ENCODE peak calls at places on chromosomes 2 and 18, in six cellular contexts. C is astrocyte of the cerebellum, H is lower lobe of right lung, X is left ventricle myocardium inferior, N is epithelial cell of esophagus, G is BJ. A is an unnamed sample.

GRCh38 chr18:55763298-55763697 is 175.3 kb upstream of the TCF4 start:
- DNase-seq in C (no peak), H (no peak), X (no peak), N (peak), G (no peak), A (no peak)

GRCh38 chr2:127047054-127047453 is 59.9 kb downstream of the BIN1 start:
- DNase-seq in C (no peak), H (peak), X (no peak), N (no peak), G (no peak), A (no peak)

GRCh38 chr18:28045176-28045810 is 131.6 kb downstream of the CDH2 start:
- DNase-seq in C (no peak), H (no peak), X (no peak), N (peak), G (no peak), A (no peak)

GRCh38 chr18:63905361-63905760 is 2.4 kb upstream of the SERPINB10 start:
- DNase-seq in C (no peak), H (no peak), X (no peak), N (peak), G (no peak), A (no peak)

GRCh38 chr2:124025349-124025720 is 248 bp downstream of the CNTNAP5 start:
- DNase-seq in C (no peak), H (no peak), X (no peak), N (no peak), G (no peak), A (no peak)

GRCh38 chr18:80238651-80239260 is 8.6 kb downstream of the PARD6G start:
- DNase-seq in C (no peak), H (no peak), X (no peak), N (no peak), G (no peak), A (no peak)

GRCh38 chr2:164737612-164738081 is 104.0 kb downstream of the COBLL1 start:
- DNase-seq in C (peak), H (peak), X (no peak), N (peak), G (no peak), A (peak)

GRCh38 chr2:72859831-72860262 is 27.4 kb upstream of the SPR start:
- DNase-seq in C (peak), H (no peak), X (no peak), N (peak), G (no peak), A (peak)

GRCh38 chr2:180707867-180708205 is 272.6 kb upstream of the UBE2E3 start:
- DNase-seq in C (peak), H (no peak), X (no peak), N (peak), G (peak), A (no peak)

GRCh38 chr18:60020107-60020925 is 120.5 kb downstream of the PMAIP1 start:
- DNase-seq in C (no peak), H (no peak), X (no peak), N (no peak), G (peak), A (no peak)

GRCh38 chr2:218882866-218883366 is 2.3 kb downstream of the WNT10A start:
- DNase-seq in C (no peak), H (no peak), X (no peak), N (peak), G (no peak), A (no peak)
- H3K4me3 ChIP-seq in C (no peak), H (no peak), X (peak), N (no peak), G (no peak), A (peak)

DNA sequence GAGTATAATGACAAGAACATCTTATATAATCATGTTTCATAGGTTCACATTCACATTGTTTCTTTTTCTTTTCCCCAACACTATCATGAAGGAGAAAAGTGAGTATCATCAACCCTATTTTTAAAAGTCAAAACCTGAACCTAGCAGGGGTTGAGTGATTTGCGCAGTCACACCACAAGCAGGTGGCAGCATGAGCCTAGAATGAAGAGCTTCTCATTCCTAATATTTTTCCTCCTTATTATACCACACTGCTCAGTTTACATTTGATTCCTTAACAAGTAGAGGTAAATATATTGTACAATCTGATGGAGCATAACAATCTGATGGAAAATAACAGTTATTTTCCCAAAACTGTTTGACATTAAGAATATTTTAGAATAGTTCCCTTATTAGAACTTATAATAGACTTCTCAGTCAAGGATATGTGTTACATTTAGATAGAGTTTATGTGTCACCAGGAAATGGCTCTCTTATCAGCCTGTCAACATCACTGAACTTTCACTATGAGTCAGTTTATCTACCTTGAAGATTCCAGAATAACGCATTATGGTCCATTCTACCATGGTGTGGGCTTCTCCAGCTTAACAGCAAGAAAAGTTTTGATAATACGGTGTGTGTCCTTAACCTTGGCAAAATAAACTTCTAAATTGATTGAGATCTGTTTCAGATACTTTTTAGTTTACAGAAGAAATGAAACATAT is 119.5 kb downstream of the NEB start:
- DNase-seq in C (no peak), H (no peak), X (no peak), N (no peak), G (no peak), A (no peak)
- H3K4me3 ChIP-seq in C (no peak), H (no peak), X (no peak), N (no peak), G (no peak), A (no peak)

DNA sequence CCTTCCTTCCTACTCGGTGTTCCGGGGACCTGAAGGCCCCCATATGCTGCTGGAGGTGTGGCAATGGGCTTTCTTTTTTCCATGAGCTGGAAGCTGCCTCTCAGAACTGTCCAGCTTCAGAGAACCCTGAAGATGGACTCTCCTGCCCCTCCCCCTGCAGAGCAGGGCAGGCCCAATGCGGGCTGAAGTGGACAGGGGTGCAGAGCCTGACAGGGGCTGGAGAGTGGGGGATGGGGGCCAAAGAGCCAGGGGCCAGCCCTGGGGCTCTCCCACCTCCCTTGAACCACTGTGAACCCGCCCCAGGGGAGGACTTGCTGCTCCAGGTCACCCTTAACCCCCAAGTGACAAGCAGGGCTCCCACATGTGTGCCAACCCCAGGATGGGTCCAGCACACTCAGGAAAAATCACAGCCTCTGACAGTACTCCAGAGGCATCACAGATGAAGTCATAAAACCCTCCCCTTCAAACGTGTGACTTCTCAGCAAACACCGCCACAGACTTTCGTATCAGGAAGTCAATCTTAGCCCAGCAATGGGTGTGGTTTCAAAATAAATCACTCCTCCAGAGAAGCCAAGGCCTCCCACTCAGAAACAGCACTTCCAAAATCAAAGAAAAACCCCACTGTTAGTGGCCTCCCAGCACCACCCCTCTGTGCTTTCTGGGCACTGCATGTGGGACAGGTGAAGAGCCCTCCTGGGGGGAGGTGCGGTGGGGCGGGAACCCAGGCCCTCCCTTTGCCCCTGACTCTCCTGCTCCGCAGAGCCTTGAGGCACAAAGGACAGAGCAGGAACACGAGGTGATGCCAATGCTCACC is 135.8 kb downstream of the HDAC4 start:
- DNase-seq in C (no peak), H (no peak), X (no peak), N (peak), G (no peak), A (peak)
- H3K4me3 ChIP-seq in C (no peak), H (peak), X (peak), N (no peak), G (no peak), A (no peak)

GRCh38 chr2:105321875-105322646 is 7.5 kb downstream of the TGFBRAP1 start:
- DNase-seq in C (no peak), H (no peak), X (no peak), N (peak), G (no peak), A (no peak)

GRCh38 chr2:105327690-105328089 is 1.8 kb downstream of the TGFBRAP1 start:
- DNase-seq in C (no peak), H (no peak), X (no peak), N (no peak), G (no peak), A (no peak)

GRCh38 chr2:105323117-105323516 is 6.4 kb downstream of the TGFBRAP1 start:
- DNase-seq in C (no peak), H (no peak), X (no peak), N (no peak), G (no peak), A (no peak)

GRCh38 chr2:105325389-105325963 is 4.1 kb downstream of the TGFBRAP1 start:
- DNase-seq in C (no peak), H (no peak), X (no peak), N (no peak), G (peak), A (no peak)

DNA sequence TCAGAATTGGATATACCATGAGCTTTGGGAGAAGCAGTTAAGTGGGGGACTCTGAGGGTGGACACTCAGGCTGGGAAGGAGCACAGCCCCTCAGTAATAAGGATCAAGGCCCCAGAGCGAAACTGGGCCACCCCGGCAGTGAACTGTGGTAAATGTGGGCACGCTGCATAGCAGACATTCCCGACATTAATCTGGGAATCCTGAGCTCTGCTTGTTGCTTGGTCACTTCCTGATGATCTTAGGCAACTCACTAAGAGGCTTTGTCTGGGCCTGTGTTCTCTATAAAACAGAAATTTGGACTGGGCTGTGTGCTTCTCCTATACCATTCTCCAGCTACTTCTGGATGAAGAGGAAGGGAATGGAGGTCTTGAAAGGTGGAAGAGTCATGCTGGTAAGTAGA is 4.8 kb downstream of the TGFBRAP1 start:
- DNase-seq in C (peak), H (no peak), X (no peak), N (peak), G (peak), A (no peak)
- H3K4me3 ChIP-seq in C (no peak), H (no peak), X (no peak), N (no peak), G (no peak), A (no peak)

DNA sequence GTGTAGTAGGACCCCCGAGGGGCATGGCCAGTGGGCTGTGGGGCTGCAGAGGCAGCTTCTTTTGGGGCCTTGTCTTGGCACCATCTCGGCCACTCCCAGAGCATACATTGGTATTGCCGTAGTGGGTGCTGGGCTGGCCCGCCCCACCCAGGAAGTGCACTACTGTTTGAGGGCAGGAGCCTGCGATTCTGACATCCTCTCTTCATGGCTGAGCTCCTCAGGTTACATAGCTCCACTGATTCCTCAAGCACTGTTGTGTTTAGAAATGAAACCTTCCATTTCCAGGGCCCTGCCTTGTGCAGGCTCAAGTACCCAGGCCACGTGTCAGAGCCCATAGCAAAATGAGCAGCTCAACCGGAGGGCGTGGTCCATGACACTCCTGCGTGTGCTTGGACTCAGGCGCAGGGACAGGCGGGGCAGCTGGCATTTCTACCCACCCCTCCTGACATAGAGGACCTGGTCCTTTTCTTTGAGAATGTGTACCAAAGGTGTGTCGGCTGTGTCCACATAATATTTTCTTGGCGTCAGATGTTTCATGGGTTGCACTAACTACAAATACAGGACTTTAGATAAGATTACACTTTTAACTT is 67.9 kb downstream of the DGKD start:
- DNase-seq in C (no peak), H (peak), X (no peak), N (peak), G (no peak), A (peak)
- H3K4me3 ChIP-seq in C (no peak), H (no peak), X (no peak), N (no peak), G (no peak), A (peak)

GRCh38 chr18:48546411-48546810 is 7.6 kb downstream of the CTIF start:
- DNase-seq in C (no peak), H (no peak), X (no peak), N (peak), G (no peak), A (no peak)

GRCh38 chr18:48547456-48548403 is 8.9 kb downstream of the CTIF start:
- DNase-seq in C (no peak), H (no peak), X (peak), N (peak), G (peak), A (no peak)

GRCh38 chr18:48544661-48545415 is 6.0 kb downstream of the CTIF start:
- DNase-seq in C (no peak), H (no peak), X (no peak), N (no peak), G (no peak), A (no peak)

GRCh38 chr18:48544116-48544515 is 5.3 kb downstream of the CTIF start:
- DNase-seq in C (no peak), H (no peak), X (no peak), N (no peak), G (no peak), A (no peak)

GRCh38 chr18:48545690-48546365 is 7.0 kb downstream of the CTIF start:
- DNase-seq in C (no peak), H (peak), X (peak), N (peak), G (no peak), A (no peak)
- H3K4me3 ChIP-seq in C (no peak), H (no peak), X (no peak), N (no peak), G (no peak), A (no peak)

DNA sequence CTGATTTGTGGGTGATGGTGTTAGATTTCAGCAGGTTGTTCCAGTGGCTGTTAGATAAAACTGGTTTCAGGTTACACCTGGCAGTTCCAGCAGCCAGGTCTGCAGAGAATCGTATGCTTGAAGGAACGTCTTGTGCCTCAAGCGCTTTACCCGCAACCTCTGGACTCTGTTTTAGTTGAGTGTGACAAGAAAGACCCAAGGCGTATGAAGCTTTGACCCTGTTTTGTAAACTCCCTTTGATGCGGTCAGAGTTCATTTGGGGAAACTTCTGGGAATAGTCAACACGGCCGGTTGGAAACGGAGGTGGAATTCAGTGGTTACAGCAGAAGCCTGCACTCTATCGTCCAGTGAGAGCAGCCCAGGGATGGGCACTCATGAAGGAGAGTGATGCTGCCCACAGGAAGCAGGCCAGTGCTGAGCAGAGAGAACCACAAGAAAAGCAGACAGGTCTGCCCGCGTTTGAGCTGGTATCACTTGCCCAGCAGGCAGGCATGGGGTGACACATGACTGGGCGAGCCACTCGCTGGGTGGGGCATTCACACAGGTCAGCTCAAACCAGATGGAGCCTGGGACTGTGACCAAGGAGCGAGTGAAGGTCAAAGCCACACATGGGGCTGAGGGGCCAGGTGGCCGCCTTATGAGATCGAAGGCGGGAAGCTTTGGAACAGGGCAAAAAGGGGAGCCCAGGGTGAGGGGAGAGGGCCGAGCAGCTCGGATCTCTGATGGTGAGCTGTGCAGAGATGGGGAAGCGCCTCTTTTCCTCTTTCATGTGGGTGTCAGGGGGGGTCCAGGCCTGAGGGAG is 99.6 kb upstream of the MBOAT2 start:
- DNase-seq in C (no peak), H (no peak), X (no peak), N (peak), G (no peak), A (no peak)
- H3K4me3 ChIP-seq in C (no peak), H (no peak), X (no peak), N (no peak), G (no peak), A (no peak)

GRCh38 chr2:44715671-44716077 is 225.8 kb upstream of the SIX3 start:
- DNase-seq in C (peak), H (no peak), X (no peak), N (peak), G (peak), A (no peak)
- H3K4me3 ChIP-seq in C (no peak), H (no peak), X (no peak), N (no peak), G (no peak), A (no peak)

GRCh38 chr2:21281876-21282514 is 158.2 kb downstream of the TDRD15 start:
- DNase-seq in C (no peak), H (no peak), X (no peak), N (no peak), G (no peak), A (no peak)
- H3K4me3 ChIP-seq in C (no peak), H (no peak), X (no peak), N (no peak), G (no peak), A (no peak)

A was measured in GM06990.